ENCODE peak calls at places on chromosomes 1 and 21, in ten cellular contexts. One of them, this sample, is unnamed.

GRCh38 chr1:110610084-110610483 is 3.9 kb upstream of the KCNA2 start:
- DNase-seq in neural progenitor cell: no peak
- DNase-seq in GM23338: no peak
- DNase-seq in K562: no peak
- DNase-seq in PC-3: no peak
- DNase-seq in HCT116: no peak
- DNase-seq in astrocyte: no peak
- DNase-seq in H1: no peak
- DNase-seq in endothelial cell of umbilical vein: no peak
- DNase-seq in fibroblast of lung: no peak
- DNase-seq in this sample: no peak

GRCh38 chr1:203368624-203369451 is 17.9 kb upstream of the FMOD start:
- DNase-seq in fibroblast of lung: peak
- DNase-seq in PC-3: peak
- DNase-seq in endothelial cell of umbilical vein: peak
- DNase-seq in astrocyte: no peak
- DNase-seq in GM23338: no peak
- DNase-seq in H1: no peak
- DNase-seq in K562: no peak
- DNase-seq in neural progenitor cell: no peak
- DNase-seq in HCT116: no peak
- DNase-seq in this sample: peak

GRCh38 chr1:204723131-204723787 is 37.7 kb upstream of the LRRN2 start:
- DNase-seq in K562: no peak
- DNase-seq in HCT116: no peak
- DNase-seq in H1: no peak
- DNase-seq in astrocyte: peak
- DNase-seq in PC-3: peak
- DNase-seq in fibroblast of lung: peak
- DNase-seq in GM23338: no peak
- DNase-seq in neural progenitor cell: no peak
- DNase-seq in endothelial cell of umbilical vein: no peak
- DNase-seq in this sample: peak

GRCh38 chr1:164858233-164858632 is 299.2 kb downstream of the PBX1 start:
- DNase-seq in PC-3: no peak
- DNase-seq in endothelial cell of umbilical vein: no peak
- DNase-seq in neural progenitor cell: no peak
- DNase-seq in K562: no peak
- DNase-seq in astrocyte: peak
- DNase-seq in GM23338: no peak
- DNase-seq in H1: no peak
- DNase-seq in fibroblast of lung: peak
- DNase-seq in HCT116: no peak
- DNase-seq in this sample: no peak

GRCh38 chr1:58779837-58780585 is 3.8 kb downstream of the JUN start:
- DNase-seq in endothelial cell of umbilical vein: peak
- DNase-seq in fibroblast of lung: peak
- DNase-seq in astrocyte: peak
- DNase-seq in K562: no peak
- DNase-seq in GM23338: peak
- DNase-seq in PC-3: peak
- DNase-seq in HCT116: no peak
- DNase-seq in H1: no peak
- DNase-seq in neural progenitor cell: no peak
- DNase-seq in this sample: peak

GRCh38 chr1:103239034-103239433 is 130.7 kb upstream of the COL11A1 start:
- DNase-seq in H1: no peak
- DNase-seq in GM23338: no peak
- DNase-seq in astrocyte: no peak
- DNase-seq in PC-3: no peak
- DNase-seq in HCT116: no peak
- DNase-seq in neural progenitor cell: no peak
- DNase-seq in fibroblast of lung: no peak
- DNase-seq in K562: no peak
- DNase-seq in endothelial cell of umbilical vein: no peak
- DNase-seq in this sample: no peak

GRCh38 chr1:37673920-37674319 is 18.4 kb upstream of the CDCA8 start:
- DNase-seq in H1: no peak
- DNase-seq in astrocyte: no peak
- DNase-seq in HCT116: no peak
- DNase-seq in endothelial cell of umbilical vein: no peak
- DNase-seq in K562: peak
- DNase-seq in neural progenitor cell: no peak
- DNase-seq in fibroblast of lung: no peak
- DNase-seq in GM23338: peak
- DNase-seq in PC-3: no peak
- DNase-seq in this sample: no peak

GRCh38 chr1:9086060-9086459 is 16.6 kb upstream of the SLC2A5 start:
- DNase-seq in H1: no peak
- DNase-seq in HCT116: no peak
- DNase-seq in endothelial cell of umbilical vein: no peak
- DNase-seq in fibroblast of lung: peak
- DNase-seq in PC-3: no peak
- DNase-seq in K562: no peak
- DNase-seq in neural progenitor cell: no peak
- DNase-seq in GM23338: no peak
- DNase-seq in astrocyte: no peak
- DNase-seq in this sample: no peak

GRCh38 chr21:33348728-33349127 is 24.0 kb downstream of the IFNAR1 start:
- DNase-seq in HCT116: no peak
- DNase-seq in endothelial cell of umbilical vein: peak
- DNase-seq in GM23338: no peak
- DNase-seq in K562: no peak
- DNase-seq in neural progenitor cell: no peak
- DNase-seq in PC-3: no peak
- DNase-seq in fibroblast of lung: peak
- DNase-seq in H1: no peak
- DNase-seq in astrocyte: no peak
- DNase-seq in this sample: no peak

GRCh38 chr1:38889589-38889988 is 8.2 kb upstream of the GJA9 start:
- DNase-seq in GM23338: no peak
- DNase-seq in fibroblast of lung: no peak
- DNase-seq in H1: no peak
- DNase-seq in K562: no peak
- DNase-seq in HCT116: no peak
- DNase-seq in astrocyte: no peak
- DNase-seq in neural progenitor cell: no peak
- DNase-seq in endothelial cell of umbilical vein: no peak
- DNase-seq in PC-3: no peak
- DNase-seq in this sample: no peak

GRCh38 chr1:225526878-225527277 is 99.0 kb upstream of the LBR start:
- DNase-seq in H1: no peak
- DNase-seq in K562: no peak
- DNase-seq in neural progenitor cell: no peak
- DNase-seq in HCT116: no peak
- DNase-seq in fibroblast of lung: peak
- DNase-seq in PC-3: no peak
- DNase-seq in astrocyte: no peak
- DNase-seq in GM23338: no peak
- DNase-seq in endothelial cell of umbilical vein: no peak
- DNase-seq in this sample: no peak

GRCh38 chr1:36856126-36856525 is 178.2 kb downstream of the GRIK3 start:
- DNase-seq in PC-3: no peak
- DNase-seq in H1: peak
- DNase-seq in fibroblast of lung: no peak
- DNase-seq in endothelial cell of umbilical vein: no peak
- DNase-seq in K562: no peak
- DNase-seq in neural progenitor cell: no peak
- DNase-seq in astrocyte: no peak
- DNase-seq in HCT116: no peak
- DNase-seq in GM23338: no peak
- DNase-seq in this sample: no peak

DNA sequence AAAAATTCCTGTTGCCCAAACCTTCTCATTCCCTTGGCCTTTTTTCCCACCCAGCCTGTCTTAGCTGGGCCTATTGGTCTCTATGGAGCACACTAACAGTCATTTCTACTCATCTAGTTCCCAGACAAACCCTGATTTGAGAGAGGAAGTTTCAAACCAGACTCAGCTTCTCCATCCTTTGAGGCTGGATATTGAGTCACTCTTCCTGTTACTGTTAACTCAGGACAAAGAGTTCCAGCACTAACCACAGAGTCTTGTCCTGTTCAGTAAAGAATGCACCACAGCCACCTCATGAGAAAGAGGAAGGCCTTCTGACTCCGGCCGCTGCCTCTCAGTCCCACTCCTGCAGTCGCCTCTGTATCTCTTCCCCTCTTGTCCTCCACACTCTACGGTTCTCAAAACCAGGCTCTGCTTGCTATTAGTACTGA is 137.8 kb downstream of the PTPRC start:
- DNase-seq in astrocyte: peak
- DNase-seq in fibroblast of lung: peak
- DNase-seq in GM23338: no peak
- DNase-seq in endothelial cell of umbilical vein: peak
- DNase-seq in HCT116: no peak
- DNase-seq in H1: no peak
- DNase-seq in K562: no peak
- DNase-seq in PC-3: peak
- DNase-seq in neural progenitor cell: no peak
- DNase-seq in this sample: peak
- H2AFZ ChIP-seq in astrocyte: peak
- H2AFZ ChIP-seq in fibroblast of lung: peak
- H2AFZ ChIP-seq in GM23338: no peak
- H2AFZ ChIP-seq in endothelial cell of umbilical vein: peak
- H2AFZ ChIP-seq in HCT116: no peak
- H2AFZ ChIP-seq in H1: no peak
- H2AFZ ChIP-seq in K562: no peak
- H2AFZ ChIP-seq in PC-3: peak
- H2AFZ ChIP-seq in neural progenitor cell: no peak
- H2AFZ ChIP-seq in this sample: peak

DNA sequence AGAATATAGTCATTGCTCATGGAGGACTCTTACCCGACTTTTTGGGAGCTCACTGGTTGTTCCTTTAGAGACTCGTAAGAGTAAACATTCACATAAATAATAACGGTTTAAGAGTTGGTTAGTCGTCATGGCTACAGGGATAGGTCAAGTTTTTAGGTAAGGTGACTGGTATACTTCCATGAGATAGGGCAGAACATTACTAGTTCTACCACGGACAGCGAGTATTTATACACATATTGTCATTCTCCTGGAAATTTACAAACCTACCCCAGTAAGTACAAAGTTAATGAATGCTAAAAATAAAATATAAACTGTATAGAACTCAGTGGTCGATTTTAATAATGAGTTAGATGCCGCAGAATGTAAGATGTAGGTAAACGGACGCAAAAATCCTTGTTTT is 1.2 kb upstream of the RYR2 start:
- DNase-seq in H1: no peak
- DNase-seq in astrocyte: no peak
- DNase-seq in PC-3: no peak
- DNase-seq in endothelial cell of umbilical vein: no peak
- DNase-seq in HCT116: no peak
- DNase-seq in fibroblast of lung: no peak
- DNase-seq in GM23338: no peak
- DNase-seq in K562: no peak
- DNase-seq in neural progenitor cell: no peak
- DNase-seq in this sample: no peak
- TF ChIP-seq EZH2 in H1: no peak
- TF ChIP-seq EZH2 in astrocyte: no peak
- TF ChIP-seq EZH2 in PC-3: no peak
- TF ChIP-seq EZH2 in endothelial cell of umbilical vein: no peak
- TF ChIP-seq EZH2 in HCT116: no peak
- TF ChIP-seq EZH2 in fibroblast of lung: no peak
- TF ChIP-seq EZH2 in GM23338: no peak
- TF ChIP-seq EZH2 in K562: no peak
- TF ChIP-seq EZH2 in neural progenitor cell: no peak
- TF ChIP-seq EZH2 in this sample: no peak

GRCh38 chr1:41341365-41341683 is 19.9 kb upstream of the FOXO6 start:
- DNase-seq in H1: no peak
- DNase-seq in K562: no peak
- DNase-seq in GM23338: no peak
- DNase-seq in HCT116: no peak
- DNase-seq in astrocyte: no peak
- DNase-seq in neural progenitor cell: peak
- DNase-seq in PC-3: no peak
- DNase-seq in fibroblast of lung: no peak
- DNase-seq in endothelial cell of umbilical vein: peak
- DNase-seq in this sample: no peak
- H2AFZ ChIP-seq in H1: no peak
- H2AFZ ChIP-seq in K562: peak
- H2AFZ ChIP-seq in GM23338: no peak
- H2AFZ ChIP-seq in HCT116: peak
- H2AFZ ChIP-seq in astrocyte: no peak
- H2AFZ ChIP-seq in neural progenitor cell: no peak
- H2AFZ ChIP-seq in PC-3: no peak
- H2AFZ ChIP-seq in fibroblast of lung: no peak
- H2AFZ ChIP-seq in endothelial cell of umbilical vein: peak
- H2AFZ ChIP-seq in this sample: no peak

DNA sequence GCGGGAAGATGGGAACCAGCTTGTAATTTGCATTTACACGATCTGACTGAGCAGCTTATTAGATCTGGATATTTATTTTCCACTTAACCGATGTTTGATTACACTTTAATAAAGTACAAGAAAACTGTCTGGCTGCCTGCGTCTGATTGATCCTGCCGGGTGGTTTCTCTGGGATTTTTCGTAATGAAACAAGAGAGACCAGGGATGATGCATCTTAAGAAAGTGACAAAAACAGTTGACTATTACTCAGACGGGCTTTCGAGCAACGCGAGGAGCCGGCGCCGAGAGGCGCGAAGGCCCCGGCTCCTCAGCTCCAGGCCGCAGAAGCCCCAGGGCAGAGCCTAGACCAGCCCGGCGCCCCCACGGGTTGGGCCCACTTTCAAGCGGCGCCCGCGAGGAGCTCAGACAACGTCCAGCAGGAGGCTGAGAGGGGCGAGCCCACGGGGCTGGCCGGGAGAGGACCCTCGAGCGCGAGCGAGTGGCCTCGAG is 118.1 kb upstream of the BARHL2 start:
- DNase-seq in astrocyte: no peak
- DNase-seq in fibroblast of lung: no peak
- DNase-seq in endothelial cell of umbilical vein: no peak
- DNase-seq in HCT116: no peak
- DNase-seq in neural progenitor cell: peak
- DNase-seq in GM23338: peak
- DNase-seq in PC-3: no peak
- DNase-seq in H1: no peak
- DNase-seq in K562: no peak
- DNase-seq in this sample: no peak
- TF ChIP-seq EZH2 in astrocyte: no peak
- TF ChIP-seq EZH2 in fibroblast of lung: no peak
- TF ChIP-seq EZH2 in endothelial cell of umbilical vein: no peak
- TF ChIP-seq EZH2 in HCT116: no peak
- TF ChIP-seq EZH2 in neural progenitor cell: peak
- TF ChIP-seq EZH2 in GM23338: peak
- TF ChIP-seq EZH2 in PC-3: no peak
- TF ChIP-seq EZH2 in H1: peak
- TF ChIP-seq EZH2 in K562: no peak
- TF ChIP-seq EZH2 in this sample: peak

This sample was measured in mammary epithelial cell.